ENCODE peak calls at places on chromosomes 7 and 10, in five cellular contexts. Q, U, P, R and A are unnamed samples.

GRCh38 chr7:123573896-123574467 is 16.4 kb upstream of the NDUFA5 start:
- DNase-seq in Q (no peak), U (no peak), P (no peak), R (no peak), A (no peak)

GRCh38 chr10:43461950-43462349 is 25.0 kb downstream of the ZNF487 start:
- DNase-seq in Q (peak), U (peak), P (peak), R (peak), A (peak)

GRCh38 chr10:86974484-86974883 is 6.2 kb downstream of the ADIRF start:
- DNase-seq in Q (no peak), U (no peak), P (no peak), R (no peak), A (no peak)

GRCh38 chr10:12179616-12180015 is 16.1 kb downstream of the NUDT5 start:
- DNase-seq in Q (no peak), U (no peak), P (no peak), R (no peak), A (no peak)

GRCh38 chr7:2924866-2925840 is 81.0 kb upstream of the GNA12 start:
- DNase-seq in Q (peak), U (no peak), P (no peak), R (no peak), A (no peak)

GRCh38 chr10:119346063-119346835 is 138.9 kb downstream of the GRK5 start:
- DNase-seq in Q (no peak), U (no peak), P (no peak), R (no peak), A (no peak)

GRCh38 chr7:27640914-27641570 is 21.6 kb downstream of the HIBADH start:
- DNase-seq in Q (no peak), U (no peak), P (no peak), R (peak), A (no peak)

GRCh38 chr10:78658645-78659632 is 409.8 kb upstream of the ZMIZ1 start:
- DNase-seq in Q (no peak), U (no peak), P (no peak), R (no peak), A (no peak)

GRCh38 chr10:683448-684071 is 5.9 kb downstream of the DIP2C start:
- DNase-seq in Q (no peak), U (no peak), P (no peak), R (no peak), A (no peak)

GRCh38 chr10:5594271-5595036 is 69.7 kb downstream of the CALML3 start:
- DNase-seq in Q (no peak), U (no peak), P (no peak), R (no peak), A (no peak)

GRCh38 chr10:97331304-97331703 is 3.2 kb downstream of the FRAT2 start:
- DNase-seq in Q (no peak), U (no peak), P (no peak), R (no peak), A (no peak)

GRCh38 chr10:47409171-47409865 is 25.2 kb upstream of the ZNF488 start:
- DNase-seq in Q (no peak), U (no peak), P (no peak), R (no peak), A (no peak)

GRCh38 chr10:72276013-72276387 is 2.3 kb downstream of the DDIT4 start:
- DNase-seq in Q (no peak), U (no peak), P (no peak), R (peak), A (peak)

GRCh38 chr7:143519411-143520131 is 41.9 kb downstream of the TAS2R41 start:
- DNase-seq in Q (no peak), U (no peak), P (no peak), R (no peak), A (no peak)

GRCh38 chr7:143931739-143932138 is 3.3 kb upstream of the OR2F2 start:
- DNase-seq in Q (no peak), U (no peak), P (no peak), R (no peak), A (no peak)

GRCh38 chr10:48522011-48522765 is 82.7 kb downstream of the ARHGAP22 start:
- DNase-seq in Q (no peak), U (no peak), P (no peak), R (no peak), A (no peak)

GRCh38 chr7:113796557-113796956 is 122.3 kb downstream of the PPP1R3A start:
- DNase-seq in Q (no peak), U (no peak), P (no peak), R (no peak), A (no peak)